ENCODE peak calls at places on chromosomes 2 and 18, in eight cellular contexts. K, F, I, U, O, X, H and V are unnamed samples.

GRCh38 chr18:58831610-58832009 is 33.1 kb upstream of the ZNF532 start:
- DNase-seq in K (no peak), F (no peak), I (no peak), U (no peak), O (no peak), X (no peak), H (no peak), V (no peak)

GRCh38 chr2:203835867-203836800 is 31.4 kb upstream of the CTLA4 start:
- DNase-seq in K (no peak), F (no peak), I (no peak), U (no peak), O (no peak), X (no peak), H (no peak), V (no peak)

GRCh38 chr2:41483221-41483620 is 564.6 kb upstream of the PKDCC start:
- DNase-seq in K (no peak), F (no peak), I (no peak), U (no peak), O (no peak), X (no peak), H (no peak), V (no peak)

GRCh38 chr2:96163768-96164429 is 18.7 kb upstream of the DUSP2 start:
- DNase-seq in K (no peak), F (no peak), I (no peak), U (no peak), O (peak), X (no peak), H (peak), V (peak)

GRCh38 chr2:36352024-36352398 is 3.6 kb upstream of the CRIM1 start:
- DNase-seq in K (no peak), F (no peak), I (peak), U (no peak), O (peak), X (no peak), H (no peak), V (no peak)

GRCh38 chr2:607172-607571 is 70.0 kb downstream of the TMEM18 start:
- DNase-seq in K (no peak), F (peak), I (no peak), U (no peak), O (no peak), X (no peak), H (no peak), V (no peak)

GRCh38 chr18:8705941-8706544 is 687 bp downstream of the MTCL1 start:
- DNase-seq in K (no peak), F (peak), I (no peak), U (no peak), O (no peak), X (no peak), H (no peak), V (peak)

GRCh38 chr18:69196336-69196735 is 204.4 kb upstream of the DOK6 start:
- DNase-seq in K (no peak), F (no peak), I (no peak), U (no peak), O (no peak), X (no peak), H (no peak), V (no peak)

GRCh38 chr2:43464546-43464945 is 131.3 kb downstream of the THADA start:
- DNase-seq in K (no peak), F (no peak), I (no peak), U (no peak), O (no peak), X (no peak), H (peak), V (no peak)

GRCh38 chr2:64288932-64289655 is 144.9 kb upstream of the PELI1 start:
- DNase-seq in K (no peak), F (no peak), I (no peak), U (no peak), O (no peak), X (no peak), H (no peak), V (no peak)

GRCh38 chr2:189698020-189698887 is 23.8 kb downstream of the ANKAR start:
- DNase-seq in K (no peak), F (no peak), I (peak), U (peak), O (peak), X (peak), H (peak), V (no peak)

GRCh38 chr2:230068658-230069080 is at the start of gene SLC16A14:
- DNase-seq in K (no peak), F (no peak), I (no peak), U (peak), O (peak), X (no peak), H (peak), V (no peak)

GRCh38 chr2:206217743-206218520 is 56.5 kb upstream of the ZDBF2 start:
- DNase-seq in K (no peak), F (no peak), I (no peak), U (no peak), O (no peak), X (no peak), H (no peak), V (no peak)

GRCh38 chr2:222318712-222319575 is 20.1 kb upstream of the PAX3 start:
- DNase-seq in K (no peak), F (peak), I (no peak), U (peak), O (peak), X (no peak), H (peak), V (no peak)

GRCh38 chr2:60553496-60553991 is at the start of gene BCL11A:
- DNase-seq in K (peak), F (peak), I (peak), U (peak), O (peak), X (peak), H (peak), V (no peak)

GRCh38 chr2:55048925-55049793 is 1.1 kb downstream of the RTN4 start:
- DNase-seq in K (no peak), F (peak), I (peak), U (peak), O (peak), X (peak), H (peak), V (peak)

GRCh38 chr2:134413912-134414311 is 160.0 kb downstream of the MGAT5 start:
- DNase-seq in K (no peak), F (no peak), I (no peak), U (no peak), O (no peak), X (no peak), H (no peak), V (no peak)

GRCh38 chr2:45510701-45511420 is 100.2 kb downstream of the SRBD1 start:
- DNase-seq in K (no peak), F (no peak), I (no peak), U (no peak), O (no peak), X (no peak), H (no peak), V (no peak)

GRCh38 chr2:236019434-236019833 is 148.8 kb downstream of the GBX2 start:
- DNase-seq in K (no peak), F (no peak), I (no peak), U (no peak), O (no peak), X (no peak), H (no peak), V (no peak)

GRCh38 chr2:221552282-221552681 is 19.8 kb downstream of the EPHA4 start:
- DNase-seq in K (no peak), F (no peak), I (no peak), U (no peak), O (no peak), X (no peak), H (no peak), V (no peak)

GRCh38 chr2:42971381-42971780 is 179.0 kb upstream of the HAAO start:
- DNase-seq in K (no peak), F (no peak), I (no peak), U (no peak), O (no peak), X (no peak), H (peak), V (no peak)

GRCh38 chr2:1546023-1546591 is 132.8 kb downstream of the TPO start:
- DNase-seq in K (no peak), F (peak), I (peak), U (no peak), O (no peak), X (no peak), H (no peak), V (no peak)

GRCh38 chr18:58768293-58768974 is 96.2 kb upstream of the ZNF532 start:
- DNase-seq in K (no peak), F (peak), I (peak), U (peak), O (peak), X (peak), H (peak), V (peak)

GRCh38 chr18:13528739-13529392 is 197.5 kb downstream of the FAM210A start:
- DNase-seq in K (no peak), F (no peak), I (no peak), U (no peak), O (no peak), X (no peak), H (no peak), V (no peak)

GRCh38 chr2:65388051-65388531 is 44.3 kb downstream of the SPRED2 start:
- DNase-seq in K (no peak), F (no peak), I (no peak), U (no peak), O (peak), X (peak), H (no peak), V (no peak)

GRCh38 chr2:205696541-205697441 is 14.5 kb downstream of the NRP2 start:
- DNase-seq in K (no peak), F (peak), I (peak), U (no peak), O (no peak), X (no peak), H (no peak), V (no peak)

GRCh38 chr2:121038831-121039230 is 246.2 kb downstream of the TFCP2L1 start:
- DNase-seq in K (peak), F (no peak), I (no peak), U (no peak), O (no peak), X (peak), H (no peak), V (no peak)

GRCh38 chr2:27729198-27729597 is 42.3 kb upstream of the MRPL33 start:
- DNase-seq in K (no peak), F (no peak), I (no peak), U (no peak), O (no peak), X (no peak), H (no peak), V (no peak)

GRCh38 chr18:40867452-40867851 is 1087.6 kb upstream of the PIK3C3 start:
- DNase-seq in K (no peak), F (no peak), I (no peak), U (no peak), O (no peak), X (no peak), H (no peak), V (no peak)

GRCh38 chr2:131154071-131154531 is 49.0 kb downstream of the PLEKHB2 start:
- DNase-seq in K (no peak), F (peak), I (peak), U (peak), O (peak), X (peak), H (peak), V (peak)

GRCh38 chr18:78510636-78511035 is 469.0 kb upstream of the SALL3 start:
- DNase-seq in K (no peak), F (no peak), I (no peak), U (no peak), O (no peak), X (no peak), H (no peak), V (no peak)

DNA sequence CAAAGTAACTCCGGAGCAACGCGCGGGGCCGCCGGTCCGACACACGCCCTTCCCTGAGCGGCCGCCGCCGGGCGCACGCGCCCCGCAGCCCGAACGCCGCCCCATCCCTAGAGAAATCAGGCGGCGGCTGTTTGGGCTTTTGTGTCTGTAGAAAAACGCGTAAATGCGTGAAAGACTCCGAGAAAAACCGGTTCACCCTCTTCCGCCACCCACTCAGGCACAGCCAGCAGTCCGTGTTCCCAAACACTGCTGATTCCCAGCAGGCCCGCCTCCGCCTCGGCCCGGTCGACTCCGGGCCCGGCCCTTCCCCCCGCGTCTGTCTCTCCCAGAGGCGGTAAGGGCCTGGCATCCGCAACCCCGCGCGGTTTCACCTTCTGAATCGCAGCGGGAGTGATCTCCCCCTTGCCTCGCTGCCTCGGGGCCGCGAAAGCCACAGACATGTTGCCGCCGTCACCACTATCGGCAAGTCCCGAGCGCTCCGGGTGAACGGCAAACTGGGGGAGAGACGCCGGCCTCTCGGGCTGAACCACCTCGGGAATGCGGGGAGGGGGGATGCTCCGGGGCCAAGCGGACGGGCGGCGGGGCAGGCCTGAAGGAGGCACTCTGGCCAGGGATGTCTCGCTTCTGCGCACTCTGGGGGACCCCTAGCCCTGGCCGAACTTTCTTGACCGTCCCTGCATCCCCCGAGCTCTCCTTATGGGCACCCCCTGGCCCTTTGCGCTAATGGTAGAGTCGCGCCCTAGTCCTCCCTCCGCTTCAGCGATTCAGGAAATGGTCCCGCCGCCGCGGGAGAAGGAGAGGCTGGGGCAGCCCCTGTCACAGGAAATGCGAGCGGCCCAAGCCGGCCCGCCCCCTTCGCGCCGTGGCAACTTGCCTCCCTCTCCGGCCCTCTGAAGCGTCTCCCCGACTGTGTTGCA is at the start of gene SS18:
- DNase-seq in K (peak), F (peak), I (peak), U (peak), O (peak), X (peak), H (peak), V (peak)
- TF ChIP-seq CTCF in K (no peak), F (no peak), I (no peak), U (no peak), O (no peak), X (no peak), H (no peak), V (no peak)

GRCh38 chr2:202154613-202155281 is 81.7 kb downstream of the KIAA2012 start:
- DNase-seq in K (no peak), F (no peak), I (no peak), U (no peak), O (no peak), X (no peak), H (no peak), V (no peak)

GRCh38 chr2:202164409-202164808 is 74.0 kb downstream of the SUMO1 start:
- DNase-seq in K (no peak), F (no peak), I (no peak), U (no peak), O (no peak), X (no peak), H (no peak), V (no peak)

GRCh38 chr2:202161106-202161836 is 77.1 kb downstream of the SUMO1 start:
- DNase-seq in K (no peak), F (no peak), I (no peak), U (no peak), O (no peak), X (no peak), H (no peak), V (no peak)

GRCh38 chr2:202157211-202157985 is 81.0 kb downstream of the SUMO1 start:
- DNase-seq in K (no peak), F (no peak), I (no peak), U (no peak), O (no peak), X (no peak), H (no peak), V (no peak)

GRCh38 chr2:202158796-202159195 is 79.6 kb downstream of the SUMO1 start:
- DNase-seq in K (no peak), F (no peak), I (no peak), U (no peak), O (no peak), X (no peak), H (no peak), V (no peak)
- TF ChIP-seq CTCF in K (peak), F (no peak), I (peak), U (no peak), O (no peak), X (no peak), H (peak), V (no peak)

GRCh38 chr2:213151437-213152064 is at the start of gene IKZF2:
- DNase-seq in K (peak), F (peak), I (peak), U (peak), O (peak), X (peak), H (peak), V (peak)

GRCh38 chr2:213152888-213153287 is 1.5 kb upstream of the IKZF2 start:
- DNase-seq in K (no peak), F (no peak), I (no peak), U (no peak), O (no peak), X (no peak), H (no peak), V (no peak)

GRCh38 chr2:213150315-213150951 is 979 bp downstream of the IKZF2 start:
- DNase-seq in K (no peak), F (no peak), I (no peak), U (peak), O (no peak), X (no peak), H (no peak), V (no peak)

GRCh38 chr2:213149949-213150314 is 1.5 kb downstream of the IKZF2 start:
- DNase-seq in K (no peak), F (no peak), I (no peak), U (no peak), O (no peak), X (no peak), H (no peak), V (no peak)

DNA sequence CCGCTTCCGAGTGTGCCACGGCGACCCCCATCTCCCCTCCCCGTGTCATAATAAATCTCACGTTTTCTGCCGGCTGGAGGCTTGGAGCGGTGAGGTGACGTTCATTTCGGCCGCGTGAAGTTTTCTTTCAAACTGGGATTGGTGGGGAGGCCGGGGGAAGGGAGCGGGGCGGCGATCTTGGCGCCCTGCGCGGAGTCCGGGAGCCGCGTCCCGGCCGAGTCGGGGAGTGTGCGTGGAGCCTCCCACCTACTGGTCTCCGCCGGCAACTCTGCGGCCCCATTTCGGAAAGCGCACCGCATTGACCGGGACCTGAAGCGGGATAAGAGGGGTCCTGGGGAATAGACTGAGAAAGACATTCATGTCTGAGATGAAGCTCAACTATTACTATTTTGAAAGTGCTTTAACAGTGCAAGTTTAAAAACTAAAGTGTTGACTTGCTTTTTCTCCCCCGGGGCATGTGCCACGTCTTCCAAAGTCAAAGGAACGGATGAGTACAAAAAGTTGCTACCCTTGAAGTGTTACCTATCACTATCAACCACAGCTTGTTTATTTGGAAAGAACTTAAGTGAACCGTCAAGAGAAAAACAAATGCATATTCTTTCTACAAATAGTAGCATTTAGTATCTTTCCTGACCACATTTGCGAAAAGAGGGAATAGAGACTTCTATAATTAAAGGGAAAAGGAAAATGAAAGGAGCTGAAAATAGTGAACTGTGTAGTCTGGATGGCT is 818 bp upstream of the IKZF2 start:
- DNase-seq in K (no peak), F (peak), I (peak), U (peak), O (peak), X (peak), H (peak), V (no peak)
- TF ChIP-seq CTCF in K (peak), F (peak), I (peak), U (peak), O (peak), X (no peak), H (peak), V (no peak)

GRCh38 chr2:53200072-53200471 is 567.5 kb upstream of the CHAC2 start:
- DNase-seq in K (no peak), F (no peak), I (no peak), U (no peak), O (no peak), X (no peak), H (no peak), V (no peak)

DNA sequence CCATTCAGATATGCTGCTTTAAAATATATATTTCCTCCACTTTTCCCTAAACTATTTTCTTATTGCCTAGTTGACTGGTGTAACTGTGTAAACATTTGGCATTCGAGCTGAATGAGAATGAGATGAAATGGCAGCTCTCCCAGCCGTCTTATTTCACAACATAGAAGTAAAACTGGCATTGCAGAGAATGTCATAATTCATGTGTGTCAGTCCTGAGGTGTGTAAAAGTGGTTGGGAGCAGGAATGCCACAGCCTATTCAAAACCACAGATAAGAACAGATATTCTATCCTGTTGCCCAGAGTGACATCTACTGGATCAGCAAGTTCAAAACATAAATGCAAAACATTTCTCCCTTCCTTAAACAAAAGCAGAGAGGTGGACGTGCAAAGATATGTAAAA is 565.5 kb upstream of the CHAC2 start:
- DNase-seq in K (peak), F (no peak), I (peak), U (peak), O (no peak), X (no peak), H (no peak), V (no peak)
- TF ChIP-seq CTCF in K (peak), F (no peak), I (peak), U (no peak), O (no peak), X (no peak), H (peak), V (no peak)